ENCODE peak calls at places on chromosome 4, in six cellular contexts. H is Karpas-422, D is small intestine, I is sigmoid colon, B is right lobe of liver, Y is left lung. K is an unnamed sample.

GRCh38 chr4:186693159-186693815 is 30.4 kb downstream of the FAT1 start:
- DNase-seq in I (peak; percentile 81), Y (peak; percentile 81), H (no peak), D (peak; percentile 55), B (no peak), K (peak; percentile 91)

GRCh38 chr4:56910172-56910967 is 2.7 kb downstream of the REST start:
- DNase-seq in B (no peak), I (no peak), D (no peak), Y (no peak), H (no peak), K (no peak)

GRCh38 chr4:173525118-173526033 is 4.7 kb downstream of the HAND2 start:
- DNase-seq in B (no peak), Y (no peak), I (peak; percentile 80), H (no peak), D (no peak), K (no peak)

GRCh38 chr4:158428242-158428641 is 93.4 kb upstream of the RXFP1 start:
- DNase-seq in Y (no peak), H (no peak), D (no peak), B (no peak), I (no peak), K (no peak)

GRCh38 chr4:90292438-90292837 is 165.2 kb downstream of the CCSER1 start:
- DNase-seq in D (no peak), B (no peak), I (no peak), H (no peak), Y (no peak), K (no peak)

GRCh38 chr4:59553063-59553738 is 1646.9 kb upstream of the ADGRL3 start:
- DNase-seq in Y (no peak), D (peak; percentile 7), H (no peak), B (no peak), I (no peak), K (no peak)

GRCh38 chr4:37590016-37590415 is 96.2 kb downstream of the RELL1 start:
- DNase-seq in H (no peak), B (no peak), D (no peak), I (no peak), Y (no peak), K (no peak)

GRCh38 chr4:25299476-25300203 is 12.9 kb upstream of the ZCCHC4 start:
- DNase-seq in I (no peak), D (peak; percentile 66), H (no peak), Y (peak; percentile 70), B (no peak), K (no peak)

GRCh38 chr4:81166431-81166830 is 48.6 kb downstream of the PRKG2 start:
- DNase-seq in I (no peak), H (no peak), B (no peak), Y (no peak), D (no peak), K (no peak)

GRCh38 chr4:16034010-16034829 is 49.6 kb downstream of the PROM1 start:
- DNase-seq in H (no peak), Y (no peak), D (no peak), B (no peak), I (no peak), K (no peak)

GRCh38 chr4:183416878-183417277 is 27.6 kb upstream of the CDKN2AIP start:
- DNase-seq in Y (no peak), B (no peak), I (no peak), H (no peak), D (no peak), K (no peak)

GRCh38 chr4:165991325-165992180 is 118.5 kb downstream of the TLL1 start:
- DNase-seq in H (no peak), B (no peak), I (no peak), D (no peak), Y (no peak), K (no peak)

GRCh38 chr4:40058121-40058520 is 1.5 kb downstream of the N4BP2 start:
- DNase-seq in H (no peak), Y (no peak), I (no peak), D (no peak), B (no peak), K (no peak)

GRCh38 chr4:119037709-119038463 is 97.7 kb upstream of the MYOZ2 start:
- DNase-seq in D (no peak), B (no peak), H (no peak), Y (no peak), I (no peak), K (no peak)
- H3K27ac ChIP-seq in D (no peak overlapping the region), B (peak overlapping the region; percentile 25), H (no peak overlapping the region), Y (no peak overlapping the region), I (peak overlapping the region; percentile 95), K (no peak overlapping the region)

DNA sequence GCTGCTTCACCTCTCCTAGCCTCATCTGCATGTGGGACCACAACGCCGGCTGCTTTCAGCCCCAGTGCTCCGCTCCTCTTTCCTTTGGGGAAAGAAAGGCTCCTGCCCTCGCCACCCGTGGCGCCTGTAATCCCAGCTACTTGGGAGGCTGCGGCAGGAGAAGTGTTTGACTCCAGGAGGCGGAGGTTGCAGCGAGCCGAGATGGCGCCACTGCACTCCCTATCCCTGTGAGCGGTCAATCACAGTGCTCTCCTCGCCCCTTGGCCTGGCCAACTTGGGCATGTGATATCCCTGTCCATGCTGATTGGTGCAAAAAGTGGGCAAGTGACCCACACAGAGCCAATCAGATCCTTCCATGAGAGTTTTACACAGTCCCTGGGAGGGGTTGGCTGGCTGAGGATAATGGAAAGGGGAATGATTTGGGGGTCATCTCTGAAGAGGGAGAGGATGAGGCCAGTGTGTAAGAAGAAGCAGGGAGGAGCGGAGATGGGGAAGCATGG is 56.2 kb downstream of the WFS1 start:
- DNase-seq in D (no peak), I (no peak), H (no peak), B (no peak), Y (no peak), K (no peak)
- H3K27ac ChIP-seq in D (no peak overlapping the region), I (no peak overlapping the region), H (no peak overlapping the region), B (no peak overlapping the region), Y (peak overlapping the region; percentile 19), K (no peak overlapping the region)

GRCh38 chr4:73631565-73632226 is 11.5 kb upstream of the RASSF6 start:
- DNase-seq in D (no peak), H (no peak), I (no peak), Y (no peak), B (no peak), K (no peak)
- H3K27ac ChIP-seq in D (no peak overlapping the region), H (no peak overlapping the region), I (no peak overlapping the region), Y (no peak overlapping the region), B (no peak overlapping the region), K (no peak overlapping the region)

GRCh38 chr4:140092094-140092820 is 61.7 kb downstream of the MAML3 start:
- DNase-seq in H (no peak), Y (no peak), I (no peak), B (no peak), D (peak; percentile 71), K (no peak)
- H3K27ac ChIP-seq in H (no peak overlapping the region), Y (peak overlapping the region; percentile 73), I (peak overlapping the region; percentile 39), B (peak overlapping the region; percentile 28), D (no peak overlapping the region), K (peak overlapping the region; percentile 0)

GRCh38 chr4:77146426-77147399 is 10.3 kb upstream of the CCNG2 start:
- DNase-seq in D (peak; percentile 25), I (no peak), Y (no peak), H (peak; percentile 42), B (no peak), K (no peak)
- H3K27ac ChIP-seq in D (peak overlapping the region; percentile 20), I (no peak overlapping the region), Y (no peak overlapping the region), H (peak overlapping the region; percentile 57), B (no peak overlapping the region), K (peak overlapping the region; percentile 74)

DNA sequence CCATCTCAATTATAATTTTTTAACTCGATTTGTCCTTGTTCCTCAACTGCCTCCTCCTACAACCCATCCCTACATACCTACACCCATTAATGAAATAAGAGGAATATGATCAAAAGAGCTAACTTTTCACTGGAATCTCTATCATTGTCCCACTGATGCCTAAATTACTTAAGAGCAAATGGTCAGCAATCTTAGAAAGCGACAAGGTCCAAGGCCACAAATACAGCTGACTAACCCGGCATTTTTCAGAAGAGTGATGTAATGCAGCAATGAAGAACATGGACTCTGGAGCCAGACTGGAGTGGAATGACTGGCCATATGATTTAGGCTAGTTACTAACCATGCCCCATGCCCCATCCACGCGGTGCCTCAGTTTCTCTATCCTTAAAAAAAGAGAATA is 56.2 kb downstream of the PPA2 start:
- DNase-seq in D (peak; percentile 59), I (no peak), H (no peak), Y (no peak), B (no peak), K (no peak)
- H3K27ac ChIP-seq in D (no peak overlapping the region), I (no peak overlapping the region), H (no peak overlapping the region), Y (no peak overlapping the region), B (no peak overlapping the region), K (no peak overlapping the region)